ENCODE peak calls at places on chromosomes 4 and X, in five cellular contexts. R is uterus, K is esophagus squamous epithelium, J is mesothelial cell of epicardium, H is brain microvascular endothelial cell. S is an unnamed sample.

GRCh38 chr4:5365071-5366008 is 314.1 kb downstream of the STK32B start:
- DNase-seq in K (no peak), H (peak), J (no peak), R (no peak), S (no peak)

GRCh38 chrX:49291615-49292337 is 11.7 kb upstream of the GAGE10 start:
- DNase-seq in H (peak), K (no peak), J (peak), R (peak), S (peak)

GRCh38 chrX:33434256-33435092 is 223.1 kb upstream of the DMD start:
- DNase-seq in K (no peak), H (peak), R (peak), J (peak), S (peak)

GRCh38 chr4:47342796-47343195 is 120.7 kb downstream of the COMMD8 start:
- DNase-seq in R (no peak), H (no peak), K (no peak), J (no peak), S (no peak)

GRCh38 chrX:123108513-123109427 is 75.3 kb upstream of the GRIA3 start:
- DNase-seq in J (no peak), K (no peak), R (no peak), H (no peak), S (no peak)

GRCh38 chrX:75547783-75548182 is 24.9 kb upstream of the ZDHHC15 start:
- DNase-seq in K (no peak), J (no peak), H (no peak), R (no peak), S (no peak)

GRCh38 chrX:30141966-30142365 is 73.4 kb upstream of the MAGEB2 start:
- DNase-seq in H (peak), K (no peak), R (no peak), J (no peak), S (peak)

GRCh38 chr4:186887211-186887785 is 163.6 kb upstream of the FAT1 start:
- DNase-seq in J (no peak), H (no peak), K (no peak), R (no peak), S (no peak)

GRCh38 chr4:1998296-1998695 is 10.5 kb downstream of the NELFA start:
- DNase-seq in K (no peak), R (no peak), J (no peak), H (no peak), S (no peak)

DNA sequence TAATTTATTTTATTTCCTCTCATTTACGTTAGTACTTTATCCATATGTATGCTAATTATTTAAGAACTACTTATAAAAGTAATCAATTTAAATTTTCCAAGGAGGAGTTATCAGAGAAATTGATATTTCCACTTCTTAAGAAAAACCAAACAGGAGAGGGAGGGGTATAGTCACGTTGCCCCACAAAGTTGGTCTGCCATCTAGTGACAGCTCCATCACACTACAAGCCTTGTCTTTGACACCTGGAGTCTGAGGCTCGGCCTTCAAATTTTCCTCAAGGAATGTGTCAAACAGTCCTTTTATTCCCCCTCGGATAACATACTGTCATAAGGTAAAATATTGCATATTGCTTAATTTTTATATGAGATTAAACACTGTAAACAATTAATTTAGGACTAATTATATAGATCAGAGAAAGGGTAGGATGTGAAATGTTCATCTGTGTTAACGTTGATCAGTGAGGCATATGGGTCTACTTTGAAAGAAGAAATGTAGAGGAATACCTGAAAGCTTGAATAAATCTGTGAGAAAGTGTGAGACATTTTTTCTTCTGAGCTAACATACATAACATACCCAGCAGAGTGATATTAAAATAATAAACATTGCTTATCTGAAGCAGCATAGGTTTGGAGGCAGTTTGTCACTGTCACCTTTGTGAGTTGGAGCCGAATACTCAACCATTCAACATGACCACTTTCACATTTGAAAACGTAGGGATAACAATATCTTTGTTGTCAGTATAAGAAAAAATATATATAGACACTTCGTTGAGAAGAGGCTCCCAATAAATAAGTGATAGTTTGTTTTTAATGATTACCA is 114.4 kb downstream of the GLRA3 start:
- DNase-seq in K (no peak), H (peak), R (no peak), J (no peak), S (peak)
- TF ChIP-seq CTCF in K (peak), H (peak), R (peak), J (peak), S (peak)

GRCh38 chrX:112359906-112360305 is 277.3 kb upstream of the TRPC5 start:
- DNase-seq in H (no peak), J (no peak), R (no peak), K (no peak), S (no peak)

GRCh38 chrX:112356031-112356430 is 273.5 kb upstream of the TRPC5 start:
- DNase-seq in J (no peak), R (no peak), H (no peak), K (no peak), S (no peak)
- TF ChIP-seq CTCF in J (no peak), R (no peak), H (no peak), K (no peak), S (no peak)

GRCh38 chr4:37826282-37827029 is at the start of gene PGM2:
- DNase-seq in K (peak), H (peak), J (peak), R (peak), S (peak)
- TF ChIP-seq CTCF in K (no peak), H (peak), J (peak), R (peak), S (no peak)

GRCh38 chrX:15564981-15565579 is 35.7 kb downstream of the ACE2 start:
- DNase-seq in H (peak), J (peak), R (peak), K (no peak), S (peak)
- TF ChIP-seq CTCF in H (peak), J (no peak), R (peak), K (peak), S (peak)

DNA sequence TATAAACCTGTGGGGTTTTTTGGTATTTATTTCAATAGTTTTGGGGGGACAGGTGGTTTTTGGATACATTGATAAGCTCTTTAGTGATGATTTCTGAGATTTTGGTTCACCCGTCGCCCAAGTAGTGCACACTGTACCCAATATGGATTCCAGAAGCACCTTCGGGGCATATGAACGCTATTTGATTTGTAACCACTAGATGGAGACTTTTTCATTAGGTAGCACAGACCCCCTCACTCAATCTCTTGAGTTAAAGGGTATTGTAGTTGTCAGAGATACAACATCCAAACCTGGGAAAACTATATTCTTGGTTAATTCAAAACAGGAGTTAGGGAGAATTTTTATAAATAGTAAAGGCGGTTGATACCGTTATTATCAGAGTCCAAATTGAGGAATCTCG is 79.8 kb downstream of the SPANXN3 start:
- DNase-seq in J (no peak), K (no peak), H (no peak), R (no peak), S (no peak)
- TF ChIP-seq CTCF in J (no peak), K (no peak), H (peak), R (no peak), S (no peak)

DNA sequence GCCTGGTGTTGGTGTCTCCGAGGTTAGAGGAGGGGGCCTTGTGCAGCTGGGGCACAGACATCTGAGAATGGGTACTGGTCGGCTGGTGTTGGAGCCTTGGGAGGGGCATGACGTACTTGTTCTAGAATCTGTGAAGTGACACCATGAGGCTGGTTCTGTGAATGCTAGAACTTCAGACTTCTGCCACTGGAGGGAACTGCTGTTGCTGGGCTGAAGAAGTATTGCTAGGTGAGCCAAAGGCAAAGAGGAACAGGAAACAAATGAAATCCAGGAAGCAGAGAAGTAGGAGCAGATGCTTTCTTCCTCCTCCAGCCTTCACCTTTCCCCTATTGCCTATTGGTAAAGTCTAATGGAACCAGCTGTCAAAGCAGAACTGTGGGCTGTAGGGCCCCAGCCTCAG is 120.9 kb upstream of the DDIT4L start:
- DNase-seq in H (no peak), K (no peak), R (no peak), J (no peak), S (no peak)
- TF ChIP-seq CTCF in H (peak), K (peak), R (no peak), J (no peak), S (no peak)

GRCh38 chrX:151009582-151009981 is 26.4 kb downstream of the HMGB3 start:
- DNase-seq in K (no peak), H (no peak), J (no peak), R (no peak), S (no peak)

GRCh38 chrX:151000901-151001301 is 17.8 kb downstream of the HMGB3 start:
- DNase-seq in K (no peak), H (no peak), R (no peak), J (no peak), S (no peak)

GRCh38 chrX:151006410-151007109 is 23.4 kb downstream of the HMGB3 start:
- DNase-seq in H (no peak), K (no peak), J (no peak), R (no peak), S (no peak)

DNA sequence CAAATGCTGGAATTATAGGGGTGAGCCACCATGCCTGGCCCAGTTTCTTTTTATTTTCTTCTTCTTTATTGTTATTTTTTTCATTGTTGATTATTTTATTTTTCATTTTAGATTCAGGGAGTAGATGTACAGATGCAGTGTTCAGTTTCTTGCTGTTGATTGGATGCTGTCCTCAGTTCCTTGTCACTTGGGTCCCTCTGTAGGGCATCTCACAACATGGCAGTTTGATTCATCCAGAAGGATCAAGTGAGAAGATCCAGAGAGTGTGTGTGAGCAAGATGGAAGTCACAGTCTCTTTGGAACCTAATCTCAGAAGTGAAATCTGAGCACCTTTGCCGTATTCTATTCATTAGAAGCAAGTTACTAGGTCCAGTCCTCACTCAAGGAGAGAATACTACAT is 20.9 kb downstream of the HMGB3 start:
- DNase-seq in J (no peak), K (no peak), R (no peak), H (no peak), S (no peak)
- TF ChIP-seq CTCF in J (no peak), K (no peak), R (no peak), H (peak), S (no peak)

DNA sequence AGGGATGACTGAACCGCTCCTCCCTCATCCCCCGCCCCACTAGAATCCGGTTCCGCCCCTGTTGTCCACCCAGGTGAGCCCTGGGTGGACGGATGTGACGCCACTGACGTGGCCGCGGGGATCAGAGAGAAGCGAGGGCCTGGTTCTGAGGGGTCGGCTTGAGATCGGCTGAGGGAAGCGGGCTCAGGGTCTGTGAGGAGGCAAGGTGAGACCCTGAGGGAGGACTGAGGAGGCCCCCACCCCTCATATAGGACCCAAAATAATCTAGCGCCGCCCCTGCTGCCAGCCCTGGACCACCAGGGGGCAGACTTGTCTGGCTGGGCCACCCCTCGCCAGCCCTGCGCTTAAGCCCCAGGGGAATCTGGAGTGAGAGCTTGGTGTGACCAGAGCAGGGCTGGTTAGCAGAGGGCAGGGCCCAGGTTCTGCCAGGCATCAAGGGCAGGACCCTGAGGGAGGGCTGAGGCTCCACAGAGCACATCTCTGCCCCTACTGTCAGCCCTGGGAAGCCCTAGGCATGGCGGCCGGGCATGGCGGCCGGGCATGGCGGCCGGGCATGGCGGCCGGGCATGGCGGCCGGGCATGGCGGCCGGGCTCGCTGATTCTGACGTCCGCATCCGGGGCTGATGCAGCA is at the start of gene MAGEA8:
- DNase-seq in J (no peak), H (no peak), R (no peak), K (no peak), S (peak)
- TF ChIP-seq CTCF in J (peak), H (no peak), R (no peak), K (no peak), S (peak)

S was measured in activated CD8-positive, alpha-beta T cell treated with anti-CD3 and anti-CD28 coated beads for 36 hours.